ENCODE peak calls at places on chromosomes 6 and 20, in seven cellular contexts. One of them, this sample, is unnamed.

GRCh38 chr6:169556238-169556637 is 145.6 kb downstream of the WDR27 start:
- DNase-seq in GM13977: no peak
- DNase-seq in left lung: no peak
- DNase-seq in CD8-positive, alpha-beta T cell: no peak
- DNase-seq in PC-3: no peak
- DNase-seq in uterus: no peak
- DNase-seq in stomach: no peak
- DNase-seq in this sample: no peak

GRCh38 chr20:23242104-23242503 is 108.5 kb upstream of the NXT1 start:
- DNase-seq in GM13977: no peak
- DNase-seq in left lung: no peak
- DNase-seq in CD8-positive, alpha-beta T cell: no peak
- DNase-seq in PC-3: no peak
- DNase-seq in uterus: no peak
- DNase-seq in stomach: no peak
- DNase-seq in this sample: no peak

GRCh38 chr6:122405417-122405816 is 6.0 kb downstream of the HSF2 start:
- DNase-seq in GM13977: no peak
- DNase-seq in left lung: no peak
- DNase-seq in CD8-positive, alpha-beta T cell: no peak
- DNase-seq in PC-3: peak
- DNase-seq in uterus: no peak
- DNase-seq in stomach: no peak
- DNase-seq in this sample: no peak

GRCh38 chr6:83976871-83977270 is 56.7 kb upstream of the MRAP2 start:
- DNase-seq in GM13977: no peak
- DNase-seq in left lung: peak
- DNase-seq in CD8-positive, alpha-beta T cell: no peak
- DNase-seq in PC-3: peak
- DNase-seq in uterus: no peak
- DNase-seq in stomach: peak
- DNase-seq in this sample: no peak

GRCh38 chr6:43724914-43725642 is 37.5 kb upstream of the MRPS18A start:
- DNase-seq in GM13977: peak
- DNase-seq in left lung: peak
- DNase-seq in CD8-positive, alpha-beta T cell: peak
- DNase-seq in PC-3: peak
- DNase-seq in uterus: peak
- DNase-seq in stomach: peak
- DNase-seq in this sample: peak

GRCh38 chr20:17796096-17796563 is 96.4 kb downstream of the BANF2 start:
- DNase-seq in GM13977: no peak
- DNase-seq in left lung: no peak
- DNase-seq in CD8-positive, alpha-beta T cell: no peak
- DNase-seq in PC-3: peak
- DNase-seq in uterus: peak
- DNase-seq in stomach: peak
- DNase-seq in this sample: peak

GRCh38 chr20:309841-310644 is 12.7 kb downstream of the ZCCHC3 start:
- DNase-seq in GM13977: peak
- DNase-seq in left lung: peak
- DNase-seq in CD8-positive, alpha-beta T cell: peak
- DNase-seq in PC-3: no peak
- DNase-seq in uterus: peak
- DNase-seq in stomach: peak
- DNase-seq in this sample: peak

GRCh38 chr20:44615169-44615791 is 32.9 kb downstream of the PKIG start:
- DNase-seq in GM13977: peak
- DNase-seq in left lung: no peak
- DNase-seq in CD8-positive, alpha-beta T cell: peak
- DNase-seq in PC-3: no peak
- DNase-seq in uterus: no peak
- DNase-seq in stomach: no peak
- DNase-seq in this sample: no peak

GRCh38 chr6:145147559-145147958 is 587.8 kb downstream of the EPM2A start:
- DNase-seq in GM13977: no peak
- DNase-seq in left lung: no peak
- DNase-seq in CD8-positive, alpha-beta T cell: no peak
- DNase-seq in PC-3: peak
- DNase-seq in uterus: no peak
- DNase-seq in stomach: no peak
- DNase-seq in this sample: no peak

GRCh38 chr6:29887330-29887818 is 55.0 kb upstream of the HLA-A start:
- DNase-seq in GM13977: peak
- DNase-seq in left lung: no peak
- DNase-seq in CD8-positive, alpha-beta T cell: peak
- DNase-seq in PC-3: peak
- DNase-seq in uterus: peak
- DNase-seq in stomach: peak
- DNase-seq in this sample: peak

GRCh38 chr6:36997811-36998722 is 7.4 kb upstream of the FGD2 start:
- DNase-seq in GM13977: no peak
- DNase-seq in left lung: peak
- DNase-seq in CD8-positive, alpha-beta T cell: no peak
- DNase-seq in PC-3: no peak
- DNase-seq in uterus: no peak
- DNase-seq in stomach: peak
- DNase-seq in this sample: peak

GRCh38 chr6:33073431-33073871 is at the start of gene HLA-DPA1:
- DNase-seq in GM13977: peak
- DNase-seq in left lung: no peak
- DNase-seq in CD8-positive, alpha-beta T cell: peak
- DNase-seq in PC-3: peak
- DNase-seq in uterus: peak
- DNase-seq in stomach: peak
- DNase-seq in this sample: no peak

GRCh38 chr6:25603251-25603650 is 48.8 kb upstream of the SCGN start:
- DNase-seq in GM13977: no peak
- DNase-seq in left lung: no peak
- DNase-seq in CD8-positive, alpha-beta T cell: no peak
- DNase-seq in PC-3: no peak
- DNase-seq in uterus: no peak
- DNase-seq in stomach: no peak
- DNase-seq in this sample: no peak

GRCh38 chr6:25606151-25606550 is 45.9 kb upstream of the SCGN start:
- DNase-seq in GM13977: no peak
- DNase-seq in left lung: no peak
- DNase-seq in CD8-positive, alpha-beta T cell: no peak
- DNase-seq in PC-3: no peak
- DNase-seq in uterus: no peak
- DNase-seq in stomach: no peak
- DNase-seq in this sample: no peak

GRCh38 chr6:25601797-25602679 is 50.0 kb upstream of the SCGN start:
- DNase-seq in GM13977: peak
- DNase-seq in left lung: no peak
- DNase-seq in CD8-positive, alpha-beta T cell: no peak
- DNase-seq in PC-3: peak
- DNase-seq in uterus: no peak
- DNase-seq in stomach: no peak
- DNase-seq in this sample: no peak

GRCh38 chr6:25599516-25600060 is 52.4 kb upstream of the SCGN start:
- DNase-seq in GM13977: no peak
- DNase-seq in left lung: no peak
- DNase-seq in CD8-positive, alpha-beta T cell: no peak
- DNase-seq in PC-3: no peak
- DNase-seq in uterus: no peak
- DNase-seq in stomach: no peak
- DNase-seq in this sample: no peak

GRCh38 chr6:25602680-25602982 is 49.4 kb upstream of the SCGN start:
- DNase-seq in GM13977: no peak
- DNase-seq in left lung: no peak
- DNase-seq in CD8-positive, alpha-beta T cell: no peak
- DNase-seq in PC-3: no peak
- DNase-seq in uterus: no peak
- DNase-seq in stomach: no peak
- DNase-seq in this sample: no peak
- TF ChIP-seq CTCF in GM13977: no peak
- TF ChIP-seq CTCF in left lung: no peak
- TF ChIP-seq CTCF in CD8-positive, alpha-beta T cell: peak
- TF ChIP-seq CTCF in PC-3: no peak
- TF ChIP-seq CTCF in uterus: no peak
- TF ChIP-seq CTCF in stomach: peak
- TF ChIP-seq CTCF in this sample: no peak

GRCh38 chr20:32761417-32761830 is 761 bp upstream of the DNMT3B start:
- DNase-seq in GM13977: peak
- DNase-seq in left lung: no peak
- DNase-seq in CD8-positive, alpha-beta T cell: no peak
- DNase-seq in PC-3: no peak
- DNase-seq in uterus: no peak
- DNase-seq in stomach: no peak
- DNase-seq in this sample: no peak
- TF ChIP-seq CTCF in GM13977: no peak
- TF ChIP-seq CTCF in left lung: no peak
- TF ChIP-seq CTCF in CD8-positive, alpha-beta T cell: no peak
- TF ChIP-seq CTCF in PC-3: no peak
- TF ChIP-seq CTCF in uterus: no peak
- TF ChIP-seq CTCF in stomach: no peak
- TF ChIP-seq CTCF in this sample: no peak

GRCh38 chr6:158205220-158205944 is 37.2 kb downstream of the GTF2H5 start:
- DNase-seq in GM13977: no peak
- DNase-seq in left lung: no peak
- DNase-seq in CD8-positive, alpha-beta T cell: no peak
- DNase-seq in PC-3: peak
- DNase-seq in uterus: no peak
- DNase-seq in stomach: peak
- DNase-seq in this sample: no peak
- TF ChIP-seq CTCF in GM13977: peak
- TF ChIP-seq CTCF in left lung: peak
- TF ChIP-seq CTCF in CD8-positive, alpha-beta T cell: no peak
- TF ChIP-seq CTCF in PC-3: peak
- TF ChIP-seq CTCF in uterus: no peak
- TF ChIP-seq CTCF in stomach: peak
- TF ChIP-seq CTCF in this sample: no peak

GRCh38 chr6:142568857-142569597 is 267.2 kb downstream of the ADGRG6 start:
- DNase-seq in GM13977: no peak
- DNase-seq in left lung: no peak
- DNase-seq in CD8-positive, alpha-beta T cell: no peak
- DNase-seq in PC-3: no peak
- DNase-seq in uterus: no peak
- DNase-seq in stomach: no peak
- DNase-seq in this sample: no peak
- TF ChIP-seq CTCF in GM13977: no peak
- TF ChIP-seq CTCF in left lung: no peak
- TF ChIP-seq CTCF in CD8-positive, alpha-beta T cell: no peak
- TF ChIP-seq CTCF in PC-3: no peak
- TF ChIP-seq CTCF in uterus: no peak
- TF ChIP-seq CTCF in stomach: no peak
- TF ChIP-seq CTCF in this sample: no peak

DNA sequence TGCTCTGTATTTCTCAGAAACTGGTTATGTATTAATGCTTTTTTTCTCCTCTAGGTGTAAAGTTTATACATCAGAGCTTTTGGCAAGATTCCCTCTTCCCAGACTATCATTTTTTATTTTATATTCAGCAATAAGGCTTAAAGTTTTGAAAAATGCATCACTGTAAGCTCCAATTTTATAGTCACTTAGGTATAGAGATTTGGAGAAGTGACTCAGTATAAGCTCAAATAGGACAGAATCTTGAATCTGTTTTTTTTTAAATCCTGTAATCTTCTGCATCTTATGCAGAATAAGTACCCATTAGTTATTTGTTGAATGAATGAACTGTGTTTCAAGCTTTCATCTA is 1.0 kb downstream of the NCOA7 start:
- DNase-seq in GM13977: no peak
- DNase-seq in left lung: no peak
- DNase-seq in CD8-positive, alpha-beta T cell: no peak
- DNase-seq in PC-3: no peak
- DNase-seq in uterus: no peak
- DNase-seq in stomach: no peak
- DNase-seq in this sample: no peak
- TF ChIP-seq CTCF in GM13977: no peak
- TF ChIP-seq CTCF in left lung: no peak
- TF ChIP-seq CTCF in CD8-positive, alpha-beta T cell: no peak
- TF ChIP-seq CTCF in PC-3: no peak
- TF ChIP-seq CTCF in uterus: no peak
- TF ChIP-seq CTCF in stomach: no peak
- TF ChIP-seq CTCF in this sample: no peak

GRCh38 chr6:161455848-161456247 is 182.0 kb upstream of the AGPAT4 start:
- DNase-seq in GM13977: no peak
- DNase-seq in left lung: no peak
- DNase-seq in CD8-positive, alpha-beta T cell: no peak
- DNase-seq in PC-3: no peak
- DNase-seq in uterus: no peak
- DNase-seq in stomach: no peak
- DNase-seq in this sample: no peak
- TF ChIP-seq CTCF in GM13977: no peak
- TF ChIP-seq CTCF in left lung: no peak
- TF ChIP-seq CTCF in CD8-positive, alpha-beta T cell: no peak
- TF ChIP-seq CTCF in PC-3: no peak
- TF ChIP-seq CTCF in uterus: no peak
- TF ChIP-seq CTCF in stomach: no peak
- TF ChIP-seq CTCF in this sample: no peak

GRCh38 chr6:5344038-5344437 is 82.7 kb downstream of the FARS2 start:
- DNase-seq in GM13977: no peak
- DNase-seq in left lung: no peak
- DNase-seq in CD8-positive, alpha-beta T cell: no peak
- DNase-seq in PC-3: no peak
- DNase-seq in uterus: peak
- DNase-seq in stomach: no peak
- DNase-seq in this sample: no peak
- TF ChIP-seq CTCF in GM13977: no peak
- TF ChIP-seq CTCF in left lung: no peak
- TF ChIP-seq CTCF in CD8-positive, alpha-beta T cell: no peak
- TF ChIP-seq CTCF in PC-3: no peak
- TF ChIP-seq CTCF in uterus: no peak
- TF ChIP-seq CTCF in stomach: no peak
- TF ChIP-seq CTCF in this sample: no peak